ENCODE peak calls at places on chromosome 17, in six cellular contexts. G is IMR-90, D is cardiac muscle cell, K is tibial nerve, W is SJSA1, H is thoracic aorta. Z is an unnamed sample.

GRCh38 chr17:603405-604193 is 111.0 kb downstream of the VPS53 start:
- DNase-seq in G (peak; percentile 56), D (no peak), K (no peak), W (no peak), H (no peak), Z (no peak)

GRCh38 chr17:36978810-36979584 is 30.2 kb downstream of the AATF start:
- DNase-seq in G (no peak), D (no peak), K (no peak), W (no peak), H (no peak), Z (no peak)

GRCh38 chr17:60573139-60573975 is 26.6 kb upstream of the PPM1D start:
- DNase-seq in G (peak; percentile 74), D (peak; percentile 13), K (no peak), W (peak; percentile 53), H (no peak), Z (no peak)

GRCh38 chr17:82023447-82024241 is 539 bp downstream of the LRRC45 start:
- DNase-seq in G (peak; percentile 8), D (peak; percentile 57), K (no peak), W (peak; percentile 59), H (no peak), Z (no peak)

GRCh38 chr17:13230908-13231307 is 213.1 kb upstream of the ELAC2 start:
- DNase-seq in G (no peak), D (no peak), K (no peak), W (no peak), H (no peak), Z (no peak)

GRCh38 chr17:50903604-50904521 is 37.7 kb upstream of the TOB1 start:
- DNase-seq in G (peak; percentile 84), D (no peak), K (no peak), W (no peak), H (no peak), Z (no peak)

GRCh38 chr17:81401727-81402529 is 6.7 kb downstream of the BAHCC1 start:
- DNase-seq in G (no peak), D (peak; percentile 64), K (no peak), W (peak; percentile 93), H (no peak), Z (no peak)

GRCh38 chr17:29603109-29603674 is 10.3 kb downstream of the ANKRD13B start:
- DNase-seq in G (no peak), D (no peak), K (no peak), W (no peak), H (no peak), Z (no peak)

GRCh38 chr17:77391668-77392375 is 251.1 kb downstream of the SEC14L1 start:
- DNase-seq in G (peak; percentile 99), D (no peak), K (peak; percentile 74), W (peak; percentile 99), H (peak; percentile 51), Z (no peak)

DNA sequence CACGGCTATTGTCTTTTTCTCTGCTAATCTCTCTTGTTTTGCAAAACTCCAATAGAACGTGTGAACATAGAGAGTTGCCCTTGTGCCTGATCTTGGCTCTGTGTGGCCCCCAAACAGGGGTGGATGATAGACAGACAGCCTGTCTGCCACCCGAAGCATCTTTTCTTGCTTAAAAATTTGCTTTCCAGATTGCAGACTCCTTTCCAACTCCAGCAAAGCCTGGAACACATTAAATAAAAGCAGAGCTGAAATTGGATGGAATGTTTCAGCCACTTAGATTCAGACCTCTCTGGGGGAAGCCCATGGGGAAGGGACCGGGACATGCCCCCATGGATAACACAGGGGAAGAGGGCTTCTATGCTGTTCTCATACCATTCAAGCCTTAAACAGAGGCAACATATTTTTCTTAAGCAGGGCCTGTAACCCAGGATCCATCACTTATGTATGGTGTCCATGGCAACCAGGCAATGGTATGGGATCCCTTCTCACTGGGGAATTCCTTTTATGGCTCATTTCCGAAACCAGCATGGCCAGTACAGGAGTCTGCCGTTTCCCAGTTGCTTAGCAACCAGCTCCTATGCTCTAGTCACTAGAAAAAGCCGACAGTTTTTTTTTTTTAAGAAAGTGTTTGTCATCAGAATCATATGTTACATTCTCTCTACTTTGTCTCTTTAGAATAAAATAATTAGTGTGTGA is 61.9 kb upstream of the MARCHF10 start:
- DNase-seq in G (peak; percentile 88), D (peak; percentile 55), K (no peak), W (no peak), H (no peak), Z (no peak)
- H3K27ac ChIP-seq in G (no peak overlapping the region), D (peak overlapping the region; percentile 77), K (no peak overlapping the region), W (no peak overlapping the region), H (no peak overlapping the region), Z (no peak overlapping the region)

DNA sequence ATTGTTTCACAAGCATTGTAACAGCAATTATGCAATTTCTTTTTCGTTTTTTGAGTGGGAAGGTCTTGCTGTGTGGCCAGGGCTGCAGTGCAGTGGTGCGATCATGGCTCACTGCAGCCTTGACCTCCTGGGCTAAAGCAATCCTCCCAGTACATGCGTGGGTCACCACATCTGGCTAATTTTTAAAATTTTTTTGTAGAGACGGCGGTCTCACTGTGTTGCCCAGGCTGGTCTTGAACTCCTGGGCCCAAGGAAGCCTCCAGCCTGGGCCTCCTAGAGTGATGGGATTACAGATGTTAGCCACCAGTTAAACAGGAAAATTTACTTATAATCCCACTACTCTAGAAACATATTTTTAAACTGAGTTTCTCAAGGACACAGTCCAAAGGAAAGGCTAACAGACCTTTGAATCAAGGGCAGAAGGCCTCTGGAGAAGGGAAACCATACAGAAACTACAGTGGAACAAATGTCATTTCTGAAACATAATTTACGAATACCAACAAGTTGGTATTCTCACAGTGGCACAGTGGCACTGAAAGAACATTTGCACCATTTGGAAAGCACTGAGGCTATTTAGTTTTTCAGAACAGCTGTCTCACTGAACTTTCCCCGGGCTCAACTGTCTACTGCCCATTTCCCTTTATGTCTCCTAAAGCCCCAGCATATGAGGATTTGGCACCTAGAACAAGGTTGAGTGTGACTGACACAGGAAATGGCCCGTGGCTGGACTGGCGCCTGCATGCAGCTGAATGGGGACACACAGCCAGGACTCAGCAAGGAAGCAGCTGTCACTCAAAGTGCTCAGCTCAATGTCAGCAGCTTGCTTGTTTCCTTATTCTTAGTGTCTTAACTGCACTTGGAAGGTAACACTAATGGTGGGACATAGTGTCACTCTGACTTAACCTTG is 2.8 kb upstream of the PRKAR1A start:
- DNase-seq in G (no peak), D (no peak), K (no peak), W (no peak), H (no peak), Z (no peak)
- H3K27ac ChIP-seq in G (no peak overlapping the region), D (peak overlapping the region; percentile 97), K (no peak overlapping the region), W (no peak overlapping the region), H (no peak overlapping the region), Z (peak overlapping the region; percentile 88)

DNA sequence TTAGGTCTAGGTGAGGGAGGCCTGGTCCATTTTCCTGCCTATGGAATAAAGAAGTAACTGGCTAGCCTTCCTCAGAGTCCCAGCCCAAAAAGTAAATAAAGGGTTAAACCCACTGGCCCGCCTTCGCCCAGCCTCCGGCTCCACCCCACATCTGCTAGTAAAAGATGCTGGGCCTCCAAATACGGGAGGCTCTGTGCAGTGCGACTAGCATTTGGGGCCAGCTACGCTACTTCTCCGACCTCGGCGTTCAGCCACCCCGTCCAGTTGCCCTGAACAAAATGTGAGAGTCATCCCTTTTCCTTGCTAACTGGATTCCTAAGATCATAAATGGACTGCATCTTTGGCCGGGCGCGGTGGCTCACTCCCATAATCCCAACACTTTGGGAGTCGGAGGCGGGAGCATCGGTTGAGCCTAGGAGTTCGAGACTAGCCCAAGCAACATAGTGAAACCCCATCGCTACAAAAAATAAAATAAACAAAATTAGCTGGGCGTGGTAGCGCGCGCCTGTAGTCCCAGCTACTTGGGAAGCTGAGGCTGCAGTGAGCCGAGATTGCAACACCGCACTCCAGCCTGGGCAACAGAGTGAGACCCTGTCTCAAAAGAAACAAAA is 880 bp upstream of the MPP2 start:
- DNase-seq in G (peak; percentile 65), D (peak; percentile 78), K (peak; percentile 23), W (peak; percentile 41), H (peak; percentile 40), Z (no peak)
- H3K27ac ChIP-seq in G (no peak overlapping the region), D (no peak overlapping the region), K (peak overlapping the region; percentile 78), W (no peak overlapping the region), H (peak overlapping the region; percentile 99), Z (no peak overlapping the region)

GRCh38 chr17:43615330-43615729 is 46.4 kb downstream of the MEOX1 start:
- DNase-seq in G (peak; percentile 74), D (no peak), K (no peak), W (no peak), H (no peak), Z (peak; percentile 31)
- H3K27ac ChIP-seq in G (no peak overlapping the region), D (no peak overlapping the region), K (no peak overlapping the region), W (no peak overlapping the region), H (no peak overlapping the region), Z (peak overlapping the region; percentile 44)

GRCh38 chr17:42322382-42323267 is 34.3 kb downstream of the STAT5A start:
- DNase-seq in G (peak; percentile 94), D (peak; percentile 95), K (peak; percentile 97), W (peak; percentile 84), H (peak; percentile 86), Z (peak; percentile 59)

GRCh38 chr17:42323268-42323773 is 35.0 kb downstream of the STAT5A start:
- DNase-seq in G (no peak), D (no peak), K (no peak), W (no peak), H (no peak), Z (no peak)

GRCh38 chr17:42329025-42329976 is 41.0 kb downstream of the STAT5A start:
- DNase-seq in G (peak; percentile 83), D (no peak), K (no peak), W (peak; percentile 76), H (no peak), Z (peak; percentile 31)

GRCh38 chr17:42321555-42321954 is 33.3 kb downstream of the STAT5A start:
- DNase-seq in G (no peak), D (no peak), K (no peak), W (no peak), H (no peak), Z (no peak)

DNA sequence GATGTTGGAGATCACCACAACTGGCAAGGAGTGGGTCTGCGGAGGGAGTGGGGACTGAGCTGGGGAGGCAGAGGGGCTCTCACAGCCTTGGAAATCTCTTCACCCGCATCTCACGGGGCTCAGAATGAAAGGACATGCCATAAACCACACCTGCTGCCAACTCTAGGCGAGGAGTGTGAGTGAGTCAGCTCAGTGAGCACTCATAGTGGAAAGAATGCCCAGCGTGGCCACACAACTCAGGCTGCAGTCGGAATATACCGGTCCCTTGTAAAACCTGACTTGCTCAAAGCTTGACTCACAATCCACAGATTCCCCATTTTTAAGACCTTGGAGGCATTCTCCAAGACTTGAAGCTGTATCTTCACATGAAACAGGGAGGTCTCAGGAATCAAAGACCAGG is 36.7 kb downstream of the STAT5A start:
- DNase-seq in G (peak; percentile 88), D (no peak), K (no peak), W (peak; percentile 56), H (peak; percentile 52), Z (peak; percentile 78)
- H3K27ac ChIP-seq in G (no peak overlapping the region), D (no peak overlapping the region), K (no peak overlapping the region), W (peak overlapping the region; percentile 58), H (peak overlapping the region; percentile 27), Z (peak overlapping the region; percentile 86)

GRCh38 chr17:74606050-74606449 is 14.0 kb upstream of the CD300LD start:
- DNase-seq in G (no peak), D (no peak), K (no peak), W (no peak), H (no peak), Z (no peak)
- H3K27ac ChIP-seq in G (no peak overlapping the region), D (no peak overlapping the region), K (no peak overlapping the region), W (no peak overlapping the region), H (no peak overlapping the region), Z (no peak overlapping the region)

Z was measured in epithelial cell of prostate.